ENCODE peak calls at places on chromosome 17, in seven cellular contexts. P is cardiac fibroblast; J is activated CD8-positive, alpha-beta T cell treated with anti-CD3 and anti-CD28 coated beads, Interleukin-2, amount 10 ng/mL, durations not matched to agents 7 days and 5 days; C is NCI-H748 treated with DMSO at 0.1 percent for 48 hours; I is effector memory CD8-positive, alpha-beta T cell; E is HFFc6; A is T1000. Y is an unnamed sample.

GRCh38 chr17:76034433-76035185 is 7.5 kb upstream of the EVPL start:
- DNase-seq in P (no peak), J (no peak), C (no peak), I (no peak), E (no peak), A (no peak), Y (no peak)

GRCh38 chr17:81927145-81927652 is 336 bp downstream of the MAFG start:
- DNase-seq in P (no peak), J (no peak), C (no peak), I (no peak), E (no peak), A (no peak), Y (no peak)

GRCh38 chr17:1487939-1488825 is 4.3 kb downstream of the MYO1C start:
- DNase-seq in P (peak), J (peak), C (peak), I (peak), E (peak), A (peak), Y (peak)

GRCh38 chr17:13346081-13346533 is 255.6 kb downstream of the HS3ST3A1 start:
- DNase-seq in P (peak), J (no peak), C (no peak), I (no peak), E (peak), A (peak), Y (no peak)

GRCh38 chr17:60314423-60314822 is 77.5 kb downstream of the USP32 start:
- DNase-seq in P (no peak), J (no peak), C (no peak), I (no peak), E (no peak), A (no peak), Y (no peak)

GRCh38 chr17:47821031-47821423 is 567 bp downstream of the OSBPL7 start:
- DNase-seq in P (no peak), J (no peak), C (no peak), I (no peak), E (no peak), A (no peak), Y (no peak)

GRCh38 chr17:55480907-55481306 is 30.3 kb downstream of the SMIM36 start:
- DNase-seq in P (no peak), J (no peak), C (no peak), I (no peak), E (no peak), A (no peak), Y (no peak)

GRCh38 chr17:42908872-42909700 is 8.5 kb downstream of the G6PC1 start:
- DNase-seq in P (no peak), J (no peak), C (no peak), I (no peak), E (no peak), A (no peak), Y (no peak)

GRCh38 chr17:16920628-16921020 is 51.3 kb downstream of the TNFRSF13B start:
- DNase-seq in P (no peak), J (no peak), C (no peak), I (no peak), E (no peak), A (no peak), Y (no peak)

GRCh38 chr17:67633751-67634191 is 84.0 kb upstream of the NOL11 start:
- DNase-seq in P (peak), J (no peak), C (no peak), I (no peak), E (no peak), A (no peak), Y (no peak)

GRCh38 chr17:57142925-57143324 is 57.9 kb downstream of the AKAP1 start:
- DNase-seq in P (peak), J (no peak), C (no peak), I (no peak), E (peak), A (no peak), Y (no peak)

GRCh38 chr17:37388266-37388665 is 12.5 kb downstream of the C17orf78 start:
- DNase-seq in P (peak), J (no peak), C (no peak), I (no peak), E (peak), A (peak), Y (no peak)